ENCODE peak calls at places on chromosomes 4 and X, in ten cellular contexts. One of them, this sample, is unnamed.

GRCh38 chr4:39562792-39563191 is 35.6 kb upstream of the UGDH start:
- DNase-seq in GM13976: no peak
- DNase-seq in lower lobe of right lung: no peak
- DNase-seq in WTC11: no peak
- DNase-seq in HFF-Myc: no peak
- DNase-seq in endothelial cell: no peak
- DNase-seq in mesothelial cell of epicardium: no peak
- DNase-seq in Peyer's patch: no peak
- DNase-seq in WERI-Rb-1: no peak
- DNase-seq in neural progenitor cell: no peak
- DNase-seq in this sample: no peak

GRCh38 chr4:169791527-169792156 is 33.9 kb upstream of the HPF1 start:
- DNase-seq in GM13976: peak
- DNase-seq in lower lobe of right lung: no peak
- DNase-seq in WTC11: peak
- DNase-seq in HFF-Myc: peak
- DNase-seq in endothelial cell: peak
- DNase-seq in mesothelial cell of epicardium: peak
- DNase-seq in Peyer's patch: peak
- DNase-seq in WERI-Rb-1: peak
- DNase-seq in neural progenitor cell: peak
- DNase-seq in this sample: peak

GRCh38 chr4:76067652-76068286 is 6.7 kb upstream of the ART3 start:
- DNase-seq in GM13976: peak
- DNase-seq in lower lobe of right lung: peak
- DNase-seq in WTC11: peak
- DNase-seq in HFF-Myc: peak
- DNase-seq in endothelial cell: peak
- DNase-seq in mesothelial cell of epicardium: peak
- DNase-seq in Peyer's patch: peak
- DNase-seq in WERI-Rb-1: peak
- DNase-seq in neural progenitor cell: peak
- DNase-seq in this sample: peak

GRCh38 chrX:139172731-139173130 is 357.8 kb upstream of the F9 start:
- DNase-seq in GM13976: no peak
- DNase-seq in lower lobe of right lung: no peak
- DNase-seq in WTC11: no peak
- DNase-seq in HFF-Myc: no peak
- DNase-seq in endothelial cell: no peak
- DNase-seq in mesothelial cell of epicardium: no peak
- DNase-seq in Peyer's patch: no peak
- DNase-seq in WERI-Rb-1: no peak
- DNase-seq in neural progenitor cell: no peak
- DNase-seq in this sample: no peak

GRCh38 chr4:147108409-147108808 is 162.7 kb upstream of the TTC29 start:
- DNase-seq in GM13976: no peak
- DNase-seq in lower lobe of right lung: no peak
- DNase-seq in WTC11: no peak
- DNase-seq in HFF-Myc: no peak
- DNase-seq in endothelial cell: no peak
- DNase-seq in mesothelial cell of epicardium: no peak
- DNase-seq in Peyer's patch: no peak
- DNase-seq in WERI-Rb-1: no peak
- DNase-seq in neural progenitor cell: no peak
- DNase-seq in this sample: no peak

GRCh38 chr4:70556856-70557255 is 35.2 kb upstream of the AMBN start:
- DNase-seq in GM13976: no peak
- DNase-seq in lower lobe of right lung: no peak
- DNase-seq in WTC11: no peak
- DNase-seq in HFF-Myc: no peak
- DNase-seq in endothelial cell: no peak
- DNase-seq in mesothelial cell of epicardium: no peak
- DNase-seq in Peyer's patch: no peak
- DNase-seq in WERI-Rb-1: no peak
- DNase-seq in neural progenitor cell: no peak
- DNase-seq in this sample: no peak

GRCh38 chrX:53320543-53321215 is 39.3 kb upstream of the IQSEC2 start:
- DNase-seq in GM13976: peak
- DNase-seq in lower lobe of right lung: peak
- DNase-seq in WTC11: no peak
- DNase-seq in HFF-Myc: no peak
- DNase-seq in endothelial cell: no peak
- DNase-seq in mesothelial cell of epicardium: no peak
- DNase-seq in Peyer's patch: no peak
- DNase-seq in WERI-Rb-1: no peak
- DNase-seq in neural progenitor cell: peak
- DNase-seq in this sample: no peak

GRCh38 chrX:17237146-17237545 is 137.9 kb upstream of the NHS start:
- DNase-seq in GM13976: no peak
- DNase-seq in lower lobe of right lung: no peak
- DNase-seq in WTC11: no peak
- DNase-seq in HFF-Myc: no peak
- DNase-seq in endothelial cell: no peak
- DNase-seq in mesothelial cell of epicardium: no peak
- DNase-seq in Peyer's patch: no peak
- DNase-seq in WERI-Rb-1: no peak
- DNase-seq in neural progenitor cell: no peak
- DNase-seq in this sample: no peak

GRCh38 chr4:113874480-113874879 is 105.0 kb downstream of the ARSJ start:
- DNase-seq in GM13976: no peak
- DNase-seq in lower lobe of right lung: no peak
- DNase-seq in WTC11: no peak
- DNase-seq in HFF-Myc: no peak
- DNase-seq in endothelial cell: no peak
- DNase-seq in mesothelial cell of epicardium: no peak
- DNase-seq in Peyer's patch: no peak
- DNase-seq in WERI-Rb-1: no peak
- DNase-seq in neural progenitor cell: no peak
- DNase-seq in this sample: no peak

GRCh38 chr4:113872426-113873260 is 106.8 kb downstream of the ARSJ start:
- DNase-seq in GM13976: no peak
- DNase-seq in lower lobe of right lung: no peak
- DNase-seq in WTC11: no peak
- DNase-seq in HFF-Myc: no peak
- DNase-seq in endothelial cell: no peak
- DNase-seq in mesothelial cell of epicardium: no peak
- DNase-seq in Peyer's patch: no peak
- DNase-seq in WERI-Rb-1: no peak
- DNase-seq in neural progenitor cell: no peak
- DNase-seq in this sample: no peak

GRCh38 chr4:113869743-113870375 is 108.3 kb upstream of the CAMK2D start:
- DNase-seq in GM13976: peak
- DNase-seq in lower lobe of right lung: no peak
- DNase-seq in WTC11: no peak
- DNase-seq in HFF-Myc: no peak
- DNase-seq in endothelial cell: no peak
- DNase-seq in mesothelial cell of epicardium: no peak
- DNase-seq in Peyer's patch: no peak
- DNase-seq in WERI-Rb-1: no peak
- DNase-seq in neural progenitor cell: no peak
- DNase-seq in this sample: no peak

GRCh38 chr4:113871080-113871479 is 108.4 kb downstream of the ARSJ start:
- DNase-seq in GM13976: no peak
- DNase-seq in lower lobe of right lung: no peak
- DNase-seq in WTC11: no peak
- DNase-seq in HFF-Myc: no peak
- DNase-seq in endothelial cell: no peak
- DNase-seq in mesothelial cell of epicardium: no peak
- DNase-seq in Peyer's patch: no peak
- DNase-seq in WERI-Rb-1: no peak
- DNase-seq in neural progenitor cell: no peak
- DNase-seq in this sample: no peak
- TF ChIP-seq CTCF in GM13976: no peak
- TF ChIP-seq CTCF in lower lobe of right lung: no peak
- TF ChIP-seq CTCF in WTC11: no peak
- TF ChIP-seq CTCF in HFF-Myc: no peak
- TF ChIP-seq CTCF in endothelial cell: no peak
- TF ChIP-seq CTCF in mesothelial cell of epicardium: no peak
- TF ChIP-seq CTCF in Peyer's patch: no peak
- TF ChIP-seq CTCF in WERI-Rb-1: no peak
- TF ChIP-seq CTCF in neural progenitor cell: no peak
- TF ChIP-seq CTCF in this sample: no peak

DNA sequence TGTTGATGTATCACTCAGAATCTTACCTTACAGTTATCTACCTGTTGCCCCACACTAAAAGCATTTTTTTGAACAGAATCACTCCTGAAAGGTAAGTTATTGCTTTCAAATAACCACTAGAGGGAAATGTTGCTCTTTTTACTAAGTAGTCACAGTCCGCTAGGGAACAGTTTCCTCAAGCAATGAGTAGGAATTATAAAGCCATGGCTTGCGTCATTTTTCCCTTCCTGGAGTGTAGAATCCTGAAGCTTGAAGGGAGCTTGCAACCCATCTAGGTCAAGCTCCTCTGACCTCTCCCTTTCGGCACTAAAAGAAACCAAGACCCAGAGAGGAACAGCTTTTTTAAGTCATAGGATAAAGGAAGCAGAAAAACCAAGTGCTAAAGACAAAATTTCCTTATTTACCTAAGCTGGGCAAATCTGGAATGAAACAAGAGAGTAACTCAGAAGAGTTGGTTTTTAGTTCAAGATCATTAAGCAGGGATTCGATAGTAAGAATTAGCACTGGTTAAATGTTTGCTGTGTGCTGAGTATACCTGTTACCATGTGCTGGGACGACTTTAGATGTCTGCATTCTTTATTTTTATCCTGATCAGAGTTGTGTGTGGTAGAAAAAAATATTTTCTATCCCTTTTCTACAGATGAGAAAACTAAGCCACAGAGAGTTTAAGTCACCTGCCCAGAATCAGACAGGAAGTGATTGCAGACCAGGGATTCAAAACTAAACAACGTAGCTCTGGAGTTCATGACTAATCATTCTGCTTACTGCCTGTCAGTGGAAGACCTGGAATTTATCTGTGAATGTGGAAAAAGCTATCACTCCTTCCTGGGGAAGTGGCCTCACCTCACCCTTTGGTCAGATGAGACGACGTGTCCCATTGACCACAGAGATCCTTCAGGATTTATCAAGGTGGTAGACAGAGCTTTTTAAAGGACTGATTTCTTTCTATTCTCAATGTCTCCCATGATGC is 631.5 kb downstream of the RAB28 start:
- DNase-seq in GM13976: peak
- DNase-seq in lower lobe of right lung: no peak
- DNase-seq in WTC11: no peak
- DNase-seq in HFF-Myc: peak
- DNase-seq in endothelial cell: peak
- DNase-seq in mesothelial cell of epicardium: no peak
- DNase-seq in Peyer's patch: no peak
- DNase-seq in WERI-Rb-1: no peak
- DNase-seq in neural progenitor cell: peak
- DNase-seq in this sample: peak
- TF ChIP-seq CTCF in GM13976: peak
- TF ChIP-seq CTCF in lower lobe of right lung: peak
- TF ChIP-seq CTCF in WTC11: peak
- TF ChIP-seq CTCF in HFF-Myc: peak
- TF ChIP-seq CTCF in endothelial cell: peak
- TF ChIP-seq CTCF in mesothelial cell of epicardium: peak
- TF ChIP-seq CTCF in Peyer's patch: peak
- TF ChIP-seq CTCF in WERI-Rb-1: peak
- TF ChIP-seq CTCF in neural progenitor cell: peak
- TF ChIP-seq CTCF in this sample: peak

GRCh38 chr4:145782756-145783155 is 102.8 kb downstream of the C4orf51 start:
- DNase-seq in GM13976: no peak
- DNase-seq in lower lobe of right lung: no peak
- DNase-seq in WTC11: no peak
- DNase-seq in HFF-Myc: no peak
- DNase-seq in endothelial cell: no peak
- DNase-seq in mesothelial cell of epicardium: no peak
- DNase-seq in Peyer's patch: no peak
- DNase-seq in WERI-Rb-1: no peak
- DNase-seq in neural progenitor cell: no peak
- DNase-seq in this sample: no peak

GRCh38 chr4:145776208-145776607 is 96.3 kb downstream of the C4orf51 start:
- DNase-seq in GM13976: no peak
- DNase-seq in lower lobe of right lung: no peak
- DNase-seq in WTC11: no peak
- DNase-seq in HFF-Myc: no peak
- DNase-seq in endothelial cell: no peak
- DNase-seq in mesothelial cell of epicardium: no peak
- DNase-seq in Peyer's patch: no peak
- DNase-seq in WERI-Rb-1: no peak
- DNase-seq in neural progenitor cell: no peak
- DNase-seq in this sample: no peak

GRCh38 chr4:145775406-145775805 is 95.5 kb downstream of the C4orf51 start:
- DNase-seq in GM13976: no peak
- DNase-seq in lower lobe of right lung: no peak
- DNase-seq in WTC11: no peak
- DNase-seq in HFF-Myc: no peak
- DNase-seq in endothelial cell: no peak
- DNase-seq in mesothelial cell of epicardium: no peak
- DNase-seq in Peyer's patch: no peak
- DNase-seq in WERI-Rb-1: no peak
- DNase-seq in neural progenitor cell: no peak
- DNase-seq in this sample: no peak

GRCh38 chr4:145781306-145781705 is 101.4 kb downstream of the C4orf51 start:
- DNase-seq in GM13976: no peak
- DNase-seq in lower lobe of right lung: no peak
- DNase-seq in WTC11: no peak
- DNase-seq in HFF-Myc: no peak
- DNase-seq in endothelial cell: no peak
- DNase-seq in mesothelial cell of epicardium: no peak
- DNase-seq in Peyer's patch: no peak
- DNase-seq in WERI-Rb-1: no peak
- DNase-seq in neural progenitor cell: no peak
- DNase-seq in this sample: no peak

DNA sequence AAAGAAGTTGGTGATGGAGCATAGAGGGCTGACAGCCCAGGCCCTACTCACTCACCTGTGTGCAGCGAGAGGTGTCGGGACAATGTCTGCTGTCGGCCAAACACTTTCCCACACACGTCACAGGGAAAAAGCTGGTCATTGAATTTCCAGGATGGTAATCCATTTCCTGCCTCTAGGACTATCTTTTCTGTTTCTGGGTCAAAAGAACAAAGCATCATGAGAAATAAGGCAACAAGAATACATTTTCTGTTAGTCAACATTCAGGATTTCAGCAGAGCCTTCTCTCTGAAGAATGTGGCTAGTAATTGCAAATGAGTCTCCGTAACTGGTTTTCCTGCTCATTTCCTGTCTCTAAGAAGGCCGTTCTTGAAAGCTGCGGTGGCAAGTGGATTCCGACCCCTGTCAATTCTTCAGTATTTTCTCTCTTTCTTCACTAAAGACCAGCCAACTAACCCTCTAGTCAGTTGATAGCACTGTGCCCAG is 99.4 kb downstream of the C4orf51 start:
- DNase-seq in GM13976: no peak
- DNase-seq in lower lobe of right lung: no peak
- DNase-seq in WTC11: no peak
- DNase-seq in HFF-Myc: no peak
- DNase-seq in endothelial cell: no peak
- DNase-seq in mesothelial cell of epicardium: no peak
- DNase-seq in Peyer's patch: no peak
- DNase-seq in WERI-Rb-1: no peak
- DNase-seq in neural progenitor cell: no peak
- DNase-seq in this sample: no peak
- TF ChIP-seq CTCF in GM13976: no peak
- TF ChIP-seq CTCF in lower lobe of right lung: no peak
- TF ChIP-seq CTCF in WTC11: no peak
- TF ChIP-seq CTCF in HFF-Myc: no peak
- TF ChIP-seq CTCF in endothelial cell: no peak
- TF ChIP-seq CTCF in mesothelial cell of epicardium: no peak
- TF ChIP-seq CTCF in Peyer's patch: no peak
- TF ChIP-seq CTCF in WERI-Rb-1: no peak
- TF ChIP-seq CTCF in neural progenitor cell: no peak
- TF ChIP-seq CTCF in this sample: no peak

DNA sequence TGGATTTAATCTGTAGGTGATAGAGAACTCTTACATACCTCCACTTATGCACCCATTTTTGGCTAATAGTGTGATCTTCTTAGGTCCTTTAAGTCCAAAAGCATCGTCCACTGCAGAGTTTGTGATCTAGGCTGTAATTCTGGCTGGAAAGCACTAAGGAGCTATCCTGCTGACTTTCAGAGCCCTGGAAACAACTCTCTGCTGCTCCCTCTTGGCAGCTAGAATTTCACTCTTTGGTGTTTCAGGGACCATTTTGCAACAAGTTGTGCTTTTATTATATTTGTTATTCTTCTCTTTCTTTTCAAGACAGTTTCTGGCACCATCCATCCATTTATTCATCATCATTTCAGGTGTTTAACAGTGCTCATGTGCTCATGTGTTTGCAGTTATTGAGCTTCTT is 130.0 kb downstream of the RBM46 start:
- DNase-seq in GM13976: no peak
- DNase-seq in lower lobe of right lung: no peak
- DNase-seq in WTC11: no peak
- DNase-seq in HFF-Myc: no peak
- DNase-seq in endothelial cell: peak
- DNase-seq in mesothelial cell of epicardium: no peak
- DNase-seq in Peyer's patch: no peak
- DNase-seq in WERI-Rb-1: no peak
- DNase-seq in neural progenitor cell: peak
- DNase-seq in this sample: no peak
- TF ChIP-seq CTCF in GM13976: no peak
- TF ChIP-seq CTCF in lower lobe of right lung: no peak
- TF ChIP-seq CTCF in WTC11: no peak
- TF ChIP-seq CTCF in HFF-Myc: no peak
- TF ChIP-seq CTCF in endothelial cell: no peak
- TF ChIP-seq CTCF in mesothelial cell of epicardium: no peak
- TF ChIP-seq CTCF in Peyer's patch: no peak
- TF ChIP-seq CTCF in WERI-Rb-1: peak
- TF ChIP-seq CTCF in neural progenitor cell: peak
- TF ChIP-seq CTCF in this sample: no peak

This sample was measured in Calu3.